ENCODE peak calls at places on chromosomes 12 and 14, in nine cellular contexts. F is neuronal stem cell, Y is GM12864, P is LHCN-M2, Z is T-helper 2 cell, C is GM12865, M is thyroid gland, J is GOT3, U is NCI-H510A. S is an unnamed sample.

GRCh38 chr12:105057174-105057573 is 27.1 kb downstream of the ALDH1L2 start:
- DNase-seq in F (no peak), Y (no peak), P (no peak), Z (no peak), C (no peak), M (no peak), J (no peak), U (no peak), S (no peak)

GRCh38 chr14:23639048-23639890 is 3.1 kb downstream of the DHRS2 start:
- DNase-seq in F (no peak), Y (no peak), P (no peak), Z (no peak), C (no peak), M (no peak), J (no peak), U (no peak), S (no peak)

GRCh38 chr14:76958020-76958965 is 70.2 kb downstream of the IRF2BPL start:
- DNase-seq in F (no peak), Y (no peak), P (no peak), Z (no peak), C (peak; percentile 57), M (no peak), J (no peak), U (peak; percentile 52), S (peak; percentile 10)

GRCh38 chr14:65732112-65732511 is 319.6 kb downstream of the FUT8 start:
- DNase-seq in F (no peak), Y (peak; percentile 18), P (no peak), Z (no peak), C (peak; percentile 71), M (no peak), J (no peak), U (no peak), S (no peak)

GRCh38 chr12:57719777-57720605 is 18.6 kb downstream of the AGAP2 start:
- DNase-seq in F (no peak), Y (no peak), P (no peak), Z (no peak), C (no peak), M (no peak), J (no peak), U (no peak), S (no peak)

GRCh38 chr12:41486718-41487117 is 298.6 kb downstream of the PDZRN4 start:
- DNase-seq in F (no peak), Y (no peak), P (peak; percentile 10), Z (no peak), C (no peak), M (no peak), J (no peak), U (no peak), S (no peak)

GRCh38 chr14:96863327-96863985 is 66.3 kb downstream of the VRK1 start:
- DNase-seq in F (no peak), Y (no peak), P (no peak), Z (no peak), C (no peak), M (no peak), J (no peak), U (no peak), S (no peak)

GRCh38 chr12:7645395-7646177 is 20.1 kb downstream of the APOBEC1 start:
- DNase-seq in F (no peak), Y (no peak), P (peak; percentile 25), Z (no peak), C (peak; percentile 34), M (no peak), J (no peak), U (no peak), S (peak; percentile 85)

GRCh38 chr14:68795602-68796417 is 2.9 kb upstream of the ZFP36L1 start:
- DNase-seq in F (no peak), Y (peak; percentile 83), P (peak; percentile 70), Z (peak; percentile 74), C (peak; percentile 94), M (peak; percentile 85), J (peak; percentile 6), U (peak; percentile 50), S (peak; percentile 78)

GRCh38 chr14:67815573-67816235 is 686 bp downstream of the ZFYVE26 start:
- DNase-seq in F (no peak), Y (no peak), P (peak; percentile 46), Z (no peak), C (peak; percentile 44), M (peak; percentile 8), J (no peak), U (no peak), S (peak; percentile 13)

GRCh38 chr12:67927815-67928214 is 61.4 kb upstream of the IFNG-AS1 start:
- DNase-seq in F (no peak), Y (no peak), P (no peak), Z (no peak), C (no peak), M (no peak), J (no peak), U (no peak), S (no peak)

GRCh38 chr14:67311868-67312267 is 47.7 kb downstream of the ATP6V1D start:
- DNase-seq in F (no peak), Y (no peak), P (no peak), Z (no peak), C (no peak), M (no peak), J (no peak), U (no peak), S (no peak)

GRCh38 chr12:45509621-45510020 is 219.9 kb upstream of the ARID2 start:
- DNase-seq in F (no peak), Y (no peak), P (no peak), Z (no peak), C (no peak), M (no peak), J (no peak), U (no peak), S (no peak)

GRCh38 chr12:9787340-9787737 is 26.6 kb upstream of the CD69 start:
- DNase-seq in F (no peak), Y (no peak), P (peak; percentile 25), Z (no peak), C (no peak), M (no peak), J (no peak), U (no peak), S (no peak)

GRCh38 chr12:93514853-93515252 is 47.5 kb downstream of the MRPL42 start:
- DNase-seq in F (no peak), Y (no peak), P (peak; percentile 77), Z (no peak), C (no peak), M (no peak), J (no peak), U (no peak), S (no peak)

GRCh38 chr12:116922194-116922897 is 11.6 kb downstream of the FBXW8 start:
- DNase-seq in F (no peak), Y (peak; percentile 65), P (peak; percentile 58), Z (no peak), C (peak; percentile 79), M (no peak), J (no peak), U (no peak), S (no peak)

GRCh38 chr12:79250955-79251354 is 386.4 kb downstream of the SYT1 start:
- DNase-seq in F (no peak), Y (no peak), P (no peak), Z (no peak), C (no peak), M (no peak), J (no peak), U (no peak), S (no peak)